ENCODE peak calls at places on chromosomes 7 and 10, in four cellular contexts. I, A, C and J are unnamed samples.

GRCh38 chr7:112876877-112877276 is 86.7 kb upstream of the TMEM168 start:
- DNase-seq in I (no peak), A (no peak), C (no peak), J (no peak)

GRCh38 chr10:74821501-74821900 is 4.9 kb upstream of the KAT6B start:
- DNase-seq in I (no peak), A (no peak), C (no peak), J (no peak)

GRCh38 chr10:1147810-1148209 is 91.6 kb downstream of the WDR37 start:
- DNase-seq in I (no peak), A (no peak), C (no peak), J (no peak)

GRCh38 chr10:122165914-122166313 is 105.2 kb upstream of the BTBD16 start:
- DNase-seq in I (no peak), A (no peak), C (no peak), J (no peak)

GRCh38 chr7:106100863-106101262 is 11.2 kb downstream of the SYPL1 start:
- DNase-seq in I (no peak), A (no peak), C (no peak), J (no peak)

GRCh38 chr7:15757041-15757995 is 70.8 kb upstream of the MEOX2 start:
- DNase-seq in I (no peak), A (no peak), C (no peak), J (no peak)

GRCh38 chr10:101903827-101904520 is 60.4 kb upstream of the KCNIP2 start:
- DNase-seq in I (no peak), A (peak), C (no peak), J (no peak)

GRCh38 chr7:45456747-45457146 is 117.4 kb upstream of the ADCY1 start:
- DNase-seq in I (no peak), A (no peak), C (no peak), J (no peak)

GRCh38 chr10:78292987-78293865 is 259.6 kb downstream of the RPS24 start:
- DNase-seq in I (no peak), A (no peak), C (no peak), J (no peak)
- TF ChIP-seq EP300 in I (no peak), A (no peak), C (no peak), J (no peak)

GRCh38 chr10:30737931-30738391 is 108.4 kb upstream of the LYZL2 start:
- DNase-seq in I (no peak), A (no peak), C (no peak), J (peak)
- H3K27ac ChIP-seq in I (no peak), A (no peak), C (no peak), J (no peak)

DNA sequence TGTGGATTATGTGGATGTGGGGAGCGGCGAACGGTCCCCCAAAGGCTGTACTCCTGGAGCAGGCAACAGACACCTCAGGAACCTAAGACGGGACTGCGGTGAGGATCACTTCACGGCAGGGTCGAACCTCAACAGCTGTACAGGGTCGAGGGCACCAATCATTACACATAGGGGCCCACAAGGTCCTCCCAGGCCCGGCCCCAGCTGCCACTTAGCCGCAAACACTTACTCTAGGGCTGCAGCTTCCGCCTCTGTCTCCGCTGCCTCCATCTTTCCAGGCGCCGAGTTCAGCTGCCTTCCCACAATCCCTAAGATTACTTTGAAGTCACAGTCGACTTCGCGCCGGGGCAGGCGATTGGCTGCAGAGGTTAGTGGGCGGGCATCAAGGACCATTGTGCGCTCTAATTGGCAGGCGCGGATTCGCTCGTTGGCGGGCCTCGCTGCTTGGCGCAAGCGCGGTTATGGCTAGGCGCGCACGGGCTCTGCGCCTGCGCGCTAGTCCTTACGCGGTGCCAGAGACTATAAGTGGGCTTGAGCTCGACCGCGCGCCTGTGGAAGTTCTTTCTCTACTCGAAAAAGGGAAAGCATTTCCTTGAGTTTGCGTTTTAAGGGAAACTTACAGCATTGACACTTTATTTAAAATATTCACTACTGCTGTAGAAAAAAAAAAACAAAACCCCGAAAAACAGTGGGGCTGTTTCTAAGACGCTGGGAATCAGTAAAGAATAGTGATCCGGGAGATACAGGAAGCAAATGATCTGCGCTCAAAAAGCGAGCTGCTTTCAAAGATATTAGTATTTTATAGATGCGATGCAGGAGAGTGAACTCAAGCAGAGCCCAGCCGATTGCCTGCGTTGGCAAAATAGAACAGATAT is at the start of gene ZWINT:
- DNase-seq in I (peak), A (peak), C (peak), J (peak)
- TF ChIP-seq POLR2A in I (no peak), A (no peak), C (peak), J (no peak)

DNA sequence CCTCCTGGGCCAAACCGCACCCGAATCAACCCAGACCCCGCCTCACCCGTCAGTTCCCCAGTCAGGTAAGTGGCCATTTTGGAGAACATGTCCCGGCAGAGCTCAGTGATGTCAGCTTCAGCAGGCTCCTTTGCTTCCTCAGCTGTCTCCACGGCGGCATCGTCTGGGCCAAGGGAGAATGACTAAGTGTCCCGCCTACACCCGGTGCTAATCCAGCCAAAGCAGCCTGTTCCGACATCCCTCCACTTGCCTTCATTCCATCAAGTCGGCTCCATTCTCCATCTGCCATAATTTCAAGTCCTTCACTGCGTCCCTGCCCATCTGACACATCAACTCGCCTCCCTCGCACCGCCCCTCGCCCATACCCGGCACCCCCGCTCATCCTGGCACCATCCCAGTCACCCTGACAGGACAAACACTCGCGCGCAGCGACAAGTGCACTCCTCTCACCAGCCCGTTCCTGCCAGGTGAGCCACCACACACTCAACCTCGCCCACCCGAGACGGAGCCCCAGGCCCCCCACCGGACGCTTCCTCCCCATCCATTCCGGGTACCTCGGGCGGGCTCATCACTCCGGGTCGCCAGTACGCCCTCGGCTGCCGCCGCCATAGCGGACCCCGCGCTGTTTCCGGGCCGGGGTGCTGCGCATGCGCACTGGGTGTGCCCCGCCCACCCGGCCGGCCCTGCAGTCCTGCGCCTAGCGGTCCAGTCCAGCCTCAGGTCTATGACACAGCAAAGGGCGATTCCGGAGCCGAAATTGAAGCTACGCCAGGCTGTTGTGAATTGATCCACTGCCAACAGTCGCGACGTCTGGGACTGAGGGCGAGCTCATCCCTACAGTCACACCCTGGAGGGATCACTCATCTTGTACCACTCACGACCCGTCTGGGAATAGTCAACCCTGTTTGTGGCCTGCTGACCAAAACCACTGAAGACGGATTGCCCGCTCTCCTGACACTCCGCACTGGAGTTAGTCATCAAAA is at the start of gene BLOC1S2:
- DNase-seq in I (peak), A (peak), C (peak), J (peak)
- TF ChIP-seq EP300 in I (no peak), A (peak), C (no peak), J (no peak)